ENCODE peak calls at places on chromosomes 13 and 19, in four cellular contexts. One of them, this sample, is unnamed.

GRCh38 chr13:52999093-52999696 is 29.4 kb upstream of the OLFM4 start:
- DNase-seq in endothelial cell of umbilical vein: no peak
- DNase-seq in stomach: no peak
- DNase-seq in neuronal stem cell: no peak
- DNase-seq in this sample: no peak

GRCh38 chr13:27131202-27131623 is 40.4 kb downstream of the USP12 start:
- DNase-seq in stomach: no peak
- DNase-seq in endothelial cell of umbilical vein: peak
- DNase-seq in neuronal stem cell: no peak
- DNase-seq in this sample: no peak

GRCh38 chr13:24012648-24013047 is 115.3 kb upstream of the C1QTNF9B start:
- DNase-seq in stomach: no peak
- DNase-seq in neuronal stem cell: no peak
- DNase-seq in endothelial cell of umbilical vein: no peak
- DNase-seq in this sample: no peak

GRCh38 chr19:17202249-17202648 is 12.9 kb upstream of the USE1 start:
- DNase-seq in stomach: no peak
- DNase-seq in endothelial cell of umbilical vein: peak
- DNase-seq in neuronal stem cell: no peak
- DNase-seq in this sample: no peak

GRCh38 chr13:41648314-41648935 is 191.1 kb downstream of the RGCC start:
- DNase-seq in endothelial cell of umbilical vein: peak
- DNase-seq in stomach: no peak
- DNase-seq in neuronal stem cell: no peak
- DNase-seq in this sample: no peak

GRCh38 chr13:112220296-112220875 is 153.4 kb downstream of the SOX1 start:
- DNase-seq in neuronal stem cell: no peak
- DNase-seq in endothelial cell of umbilical vein: no peak
- DNase-seq in stomach: no peak
- DNase-seq in this sample: no peak

GRCh38 chr13:40187836-40188591 is 478.4 kb downstream of the FOXO1 start:
- DNase-seq in stomach: no peak
- DNase-seq in neuronal stem cell: no peak
- DNase-seq in endothelial cell of umbilical vein: no peak
- DNase-seq in this sample: no peak

GRCh38 chr13:52162279-52163101 is 3.1 kb upstream of the NEK3 start:
- DNase-seq in endothelial cell of umbilical vein: peak
- DNase-seq in neuronal stem cell: peak
- DNase-seq in stomach: no peak
- DNase-seq in this sample: no peak

GRCh38 chr13:85565652-85566051 is 233.6 kb downstream of the SLITRK6 start:
- DNase-seq in endothelial cell of umbilical vein: no peak
- DNase-seq in neuronal stem cell: no peak
- DNase-seq in stomach: no peak
- DNase-seq in this sample: no peak

GRCh38 chr19:21202865-21203494 is 61.1 kb downstream of the ZNF431 start:
- DNase-seq in stomach: no peak
- DNase-seq in neuronal stem cell: peak
- DNase-seq in endothelial cell of umbilical vein: peak
- DNase-seq in this sample: peak

GRCh38 chr19:40585677-40586422 is 9.2 kb downstream of the SHKBP1 start:
- DNase-seq in neuronal stem cell: no peak
- DNase-seq in endothelial cell of umbilical vein: peak
- DNase-seq in stomach: no peak
- DNase-seq in this sample: no peak

GRCh38 chr13:29704648-29705047 is 109.2 kb upstream of the SLC7A1 start:
- DNase-seq in endothelial cell of umbilical vein: no peak
- DNase-seq in stomach: no peak
- DNase-seq in neuronal stem cell: no peak
- DNase-seq in this sample: no peak

GRCh38 chr19:16301999-16302694 is 22.5 kb upstream of the KLF2 start:
- DNase-seq in neuronal stem cell: no peak
- DNase-seq in endothelial cell of umbilical vein: peak
- DNase-seq in stomach: peak
- DNase-seq in this sample: no peak

GRCh38 chr13:65999441-65999840 is 1230.7 kb downstream of the PCDH9 start:
- DNase-seq in neuronal stem cell: no peak
- DNase-seq in endothelial cell of umbilical vein: no peak
- DNase-seq in stomach: no peak
- DNase-seq in this sample: no peak

GRCh38 chr19:58227964-58228583 is 640 bp upstream of the ZNF544 start:
- DNase-seq in endothelial cell of umbilical vein: no peak
- DNase-seq in neuronal stem cell: peak
- DNase-seq in stomach: no peak
- DNase-seq in this sample: no peak

GRCh38 chr13:46307554-46307953 is 79.5 kb downstream of the RUBCNL start:
- DNase-seq in stomach: no peak
- DNase-seq in neuronal stem cell: no peak
- DNase-seq in endothelial cell of umbilical vein: peak
- DNase-seq in this sample: no peak

GRCh38 chr19:1646149-1646930 is 6.1 kb downstream of the TCF3 start:
- DNase-seq in neuronal stem cell: no peak
- DNase-seq in endothelial cell of umbilical vein: no peak
- DNase-seq in stomach: no peak
- DNase-seq in this sample: no peak

GRCh38 chr19:14545716-14546082 is 16.3 kb downstream of the TECR start:
- DNase-seq in stomach: no peak
- DNase-seq in endothelial cell of umbilical vein: no peak
- DNase-seq in neuronal stem cell: no peak
- DNase-seq in this sample: no peak

GRCh38 chr13:90201676-90202425 is 1145.6 kb upstream of the MIR17HG start:
- DNase-seq in stomach: no peak
- DNase-seq in endothelial cell of umbilical vein: no peak
- DNase-seq in neuronal stem cell: no peak
- DNase-seq in this sample: no peak

GRCh38 chr19:52270266-52270885 is 989 bp downstream of the ZNF766 start:
- DNase-seq in endothelial cell of umbilical vein: no peak
- DNase-seq in stomach: no peak
- DNase-seq in neuronal stem cell: no peak
- DNase-seq in this sample: no peak

GRCh38 chr19:6415592-6416190 is 8.9 kb downstream of the KHSRP start:
- DNase-seq in neuronal stem cell: no peak
- DNase-seq in endothelial cell of umbilical vein: no peak
- DNase-seq in stomach: no peak
- DNase-seq in this sample: no peak

GRCh38 chr13:28750187-28751045 is 31.6 kb upstream of the SLC46A3 start:
- DNase-seq in stomach: no peak
- DNase-seq in neuronal stem cell: no peak
- DNase-seq in endothelial cell of umbilical vein: peak
- DNase-seq in this sample: no peak

GRCh38 chr13:33057019-33057785 is 41.0 kb downstream of the KL start:
- DNase-seq in stomach: no peak
- DNase-seq in neuronal stem cell: peak
- DNase-seq in endothelial cell of umbilical vein: peak
- DNase-seq in this sample: no peak
- H3K27ac ChIP-seq in stomach: no peak
- H3K27ac ChIP-seq in neuronal stem cell: peak
- H3K27ac ChIP-seq in endothelial cell of umbilical vein: no peak
- H3K27ac ChIP-seq in this sample: no peak

GRCh38 chr19:7522072-7522922 is at the start of gene MCOLN1:
- DNase-seq in stomach: peak
- DNase-seq in endothelial cell of umbilical vein: peak
- DNase-seq in neuronal stem cell: peak
- DNase-seq in this sample: peak
- H3K27ac ChIP-seq in stomach: peak
- H3K27ac ChIP-seq in endothelial cell of umbilical vein: peak
- H3K27ac ChIP-seq in neuronal stem cell: no peak
- H3K27ac ChIP-seq in this sample: peak

GRCh38 chr13:113897161-113897560 is 33.3 kb upstream of the GAS6 start:
- DNase-seq in neuronal stem cell: no peak
- DNase-seq in endothelial cell of umbilical vein: peak
- DNase-seq in stomach: no peak
- DNase-seq in this sample: no peak
- H3K27ac ChIP-seq in neuronal stem cell: no peak
- H3K27ac ChIP-seq in endothelial cell of umbilical vein: peak
- H3K27ac ChIP-seq in stomach: no peak
- H3K27ac ChIP-seq in this sample: no peak

GRCh38 chr13:80989770-80990169 is 648.8 kb upstream of the SPRY2 start:
- DNase-seq in stomach: no peak
- DNase-seq in neuronal stem cell: no peak
- DNase-seq in endothelial cell of umbilical vein: no peak
- DNase-seq in this sample: no peak
- H3K27ac ChIP-seq in stomach: no peak
- H3K27ac ChIP-seq in neuronal stem cell: no peak
- H3K27ac ChIP-seq in endothelial cell of umbilical vein: no peak
- H3K27ac ChIP-seq in this sample: no peak

DNA sequence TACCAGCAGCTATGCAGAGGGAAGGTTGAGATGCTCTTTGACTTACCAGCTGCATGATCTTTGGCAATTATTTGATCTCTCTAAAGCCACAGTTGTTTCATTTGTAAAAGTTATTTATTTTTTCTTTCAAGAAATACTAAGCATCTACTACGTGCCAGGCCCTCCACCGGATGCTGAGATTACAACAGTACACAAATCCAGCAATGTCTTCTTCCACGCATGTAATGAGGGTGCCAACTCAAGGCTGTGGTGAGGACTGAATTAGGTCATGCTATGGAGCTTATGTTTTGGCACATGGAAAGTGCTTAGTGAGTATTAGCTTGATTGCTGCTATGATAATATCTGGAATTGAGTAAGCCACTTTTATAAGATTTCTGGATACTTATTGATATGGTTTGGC is 358.2 kb downstream of the IRS2 start:
- DNase-seq in neuronal stem cell: no peak
- DNase-seq in endothelial cell of umbilical vein: no peak
- DNase-seq in stomach: no peak
- DNase-seq in this sample: no peak
- H3K27ac ChIP-seq in neuronal stem cell: no peak
- H3K27ac ChIP-seq in endothelial cell of umbilical vein: no peak
- H3K27ac ChIP-seq in stomach: no peak
- H3K27ac ChIP-seq in this sample: no peak

DNA sequence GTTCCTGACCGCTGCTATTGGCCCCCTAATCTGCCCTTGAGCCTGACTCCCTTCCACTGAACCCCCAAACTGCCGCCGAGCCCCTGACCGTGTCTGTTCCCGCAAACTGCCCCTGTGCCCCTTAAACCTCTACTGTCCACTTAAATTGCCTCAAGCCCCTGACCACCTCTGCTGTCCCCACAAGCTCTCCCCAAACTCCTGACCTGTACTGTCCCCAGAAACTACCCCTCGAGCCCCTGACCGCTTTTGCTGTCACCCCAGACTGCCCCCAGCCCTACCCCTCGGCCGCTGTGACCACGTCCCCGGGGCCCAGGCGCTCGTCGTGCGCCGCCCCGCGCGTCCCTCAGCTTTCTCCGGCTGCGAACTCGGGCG is 382 bp downstream of the ZNF77 start:
- DNase-seq in neuronal stem cell: no peak
- DNase-seq in endothelial cell of umbilical vein: no peak
- DNase-seq in stomach: no peak
- DNase-seq in this sample: no peak
- H3K27ac ChIP-seq in neuronal stem cell: no peak
- H3K27ac ChIP-seq in endothelial cell of umbilical vein: no peak
- H3K27ac ChIP-seq in stomach: peak
- H3K27ac ChIP-seq in this sample: no peak

DNA sequence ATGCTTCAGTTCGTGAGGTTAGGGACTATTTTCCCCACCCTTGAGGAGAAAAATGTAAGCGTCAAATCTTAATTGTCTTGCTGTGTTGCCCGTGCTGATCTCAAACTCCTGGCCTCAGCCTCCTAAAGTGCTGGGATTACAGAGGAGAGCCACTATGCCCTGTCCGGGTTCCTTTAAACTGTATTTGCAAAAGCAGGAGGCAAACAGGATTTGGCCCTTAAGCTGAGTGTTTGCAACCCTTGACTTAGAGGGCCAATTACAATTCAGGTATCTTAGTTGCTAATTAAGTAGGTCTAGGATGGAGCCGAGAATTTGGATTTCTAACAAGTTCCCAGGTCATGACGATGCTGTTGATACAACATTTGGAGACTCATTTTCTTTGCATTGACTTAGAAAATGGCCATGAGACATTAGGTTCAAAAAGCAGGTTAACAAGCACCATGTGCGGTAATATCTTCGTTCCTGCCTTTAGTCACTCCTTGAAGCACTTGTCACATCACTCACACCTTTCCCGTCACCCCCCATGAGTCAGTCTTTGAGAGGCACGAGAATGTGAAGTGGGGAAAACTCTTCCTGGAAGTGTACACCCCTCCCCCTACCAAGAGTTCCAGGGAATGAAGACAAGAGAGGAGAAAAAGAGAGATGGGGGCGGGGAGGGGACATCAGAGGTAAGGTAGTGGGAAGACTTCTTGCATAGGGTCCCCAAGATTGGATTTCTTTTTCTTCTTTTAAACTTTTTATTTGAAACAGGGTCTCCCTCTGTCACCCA is 2.6 kb downstream of the NAPSA start:
- DNase-seq in endothelial cell of umbilical vein: no peak
- DNase-seq in neuronal stem cell: no peak
- DNase-seq in stomach: no peak
- DNase-seq in this sample: no peak
- H3K27ac ChIP-seq in endothelial cell of umbilical vein: no peak
- H3K27ac ChIP-seq in neuronal stem cell: no peak
- H3K27ac ChIP-seq in stomach: no peak
- H3K27ac ChIP-seq in this sample: no peak

DNA sequence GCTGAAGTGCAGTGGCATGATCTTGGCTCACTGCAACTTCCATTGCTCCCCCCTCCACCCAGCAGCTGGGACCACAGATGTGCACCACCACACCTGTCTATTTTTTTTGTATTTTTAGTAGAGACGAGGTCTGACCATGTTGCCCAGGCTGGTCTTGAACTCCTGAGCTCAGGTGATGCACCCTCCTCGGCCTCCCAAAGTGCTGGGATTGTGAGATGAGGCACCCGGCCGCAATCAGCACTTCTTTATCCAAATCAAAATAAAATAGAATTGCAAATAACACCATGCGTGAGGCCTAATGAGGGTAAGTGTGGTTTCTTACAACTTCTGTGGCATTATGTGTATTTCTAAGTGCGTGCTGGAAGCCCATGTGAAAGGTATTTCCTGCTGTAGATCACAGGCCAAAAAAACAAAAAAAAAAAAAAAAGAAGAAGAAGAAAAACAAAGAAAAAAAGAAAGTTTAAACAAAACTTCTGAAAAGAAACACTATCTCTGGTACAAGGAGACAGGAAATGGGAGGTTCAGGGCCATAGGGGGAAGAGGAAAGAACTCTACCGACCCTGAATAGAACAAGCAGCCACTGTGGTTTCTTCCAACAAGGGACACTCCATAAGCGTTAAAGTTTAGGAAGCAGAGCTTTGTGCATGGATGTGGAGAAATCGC is 3.0 kb upstream of the GRAMD1A start:
- DNase-seq in stomach: no peak
- DNase-seq in endothelial cell of umbilical vein: peak
- DNase-seq in neuronal stem cell: no peak
- DNase-seq in this sample: no peak
- H3K27ac ChIP-seq in stomach: peak
- H3K27ac ChIP-seq in endothelial cell of umbilical vein: peak
- H3K27ac ChIP-seq in neuronal stem cell: no peak
- H3K27ac ChIP-seq in this sample: no peak

DNA sequence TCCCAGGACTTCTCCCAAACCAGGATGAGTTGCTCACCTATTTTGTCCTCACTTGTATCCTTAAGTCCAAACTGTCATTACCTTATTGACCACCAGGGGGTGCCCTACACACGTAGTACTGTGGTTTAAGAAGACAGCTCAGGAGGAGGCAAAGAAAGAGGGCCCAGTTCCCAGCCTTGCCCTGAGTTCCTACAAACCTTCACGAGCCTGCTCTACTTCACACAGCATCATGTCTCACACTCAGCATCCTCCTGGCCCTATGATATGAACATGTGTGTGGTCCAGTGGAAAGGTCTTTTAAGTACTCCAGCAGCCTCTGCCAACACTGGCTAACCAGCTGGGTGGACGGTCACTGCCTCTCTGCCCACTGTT is 8.1 kb upstream of the ZNF784 start:
- DNase-seq in neuronal stem cell: peak
- DNase-seq in endothelial cell of umbilical vein: peak
- DNase-seq in stomach: peak
- DNase-seq in this sample: peak
- H3K27ac ChIP-seq in neuronal stem cell: no peak
- H3K27ac ChIP-seq in endothelial cell of umbilical vein: no peak
- H3K27ac ChIP-seq in stomach: no peak
- H3K27ac ChIP-seq in this sample: no peak